ENCODE peak calls at places on chromosome 5, in ten cellular contexts. E is upper lobe of right lung; K is fibroblast of lung; F is CD8-positive, alpha-beta T cell; I is HepG2; N is stomach; G is heart left ventricle; D is ovary; P is tibial artery; T is GM23338. H is an unnamed sample. For H3K4me1, the result is how much of the 10 kb centered on the place peaks cover.

GRCh38 chr5:4275232-4275631 is 679.6 kb downstream of the IRX1 start:
- DNase-seq in E (no peak), K (no peak), F (no peak), I (no peak), N (no peak), G (no peak), D (no peak), P (no peak), T (peak), H (no peak)

GRCh38 chr5:18483386-18483785 is 849.1 kb downstream of the TAF11L14 start:
- DNase-seq in E (no peak), K (no peak), F (no peak), I (no peak), N (no peak), G (no peak), D (no peak), P (no peak), T (peak), H (no peak)

GRCh38 chr5:17302590-17302989 is 85.2 kb downstream of the BASP1 start:
- DNase-seq in E (no peak), K (peak), F (no peak), I (no peak), N (no peak), G (no peak), D (peak), P (peak), T (no peak), H (no peak)

GRCh38 chr5:133757396-133757795 is 145.1 kb upstream of the FSTL4 start:
- DNase-seq in E (no peak), K (no peak), F (no peak), I (no peak), N (no peak), G (no peak), D (no peak), P (no peak), T (peak), H (no peak)

GRCh38 chr5:149338364-149338763 is 6.9 kb upstream of the GRPEL2 start:
- DNase-seq in E (no peak), K (no peak), F (no peak), I (peak), N (no peak), G (no peak), D (no peak), P (no peak), T (no peak), H (no peak)

GRCh38 chr5:82272957-82273356 is 5.2 kb downstream of the RPS23 start:
- DNase-seq in E (no peak), K (no peak), F (no peak), I (no peak), N (no peak), G (no peak), D (no peak), P (no peak), T (peak), H (no peak)

GRCh38 chr5:121189569-121190305 is 661.9 kb upstream of the FTMT start:
- DNase-seq in E (no peak), K (peak), F (no peak), I (no peak), N (no peak), G (no peak), D (no peak), P (no peak), T (no peak), H (no peak)

GRCh38 chr5:82509726-82510125 is 231.6 kb upstream of the RPS23 start:
- DNase-seq in E (no peak), K (no peak), F (no peak), I (no peak), N (no peak), G (no peak), D (no peak), P (no peak), T (peak), H (no peak)

GRCh38 chr5:173919443-173919842 is 31.3 kb downstream of the CPEB4 start:
- DNase-seq in E (no peak), K (no peak), F (no peak), I (peak), N (no peak), G (no peak), D (no peak), P (no peak), T (no peak), H (no peak)

GRCh38 chr5:24535646-24536045 is 109.1 kb downstream of the CDH10 start:
- DNase-seq in E (no peak), K (no peak), F (no peak), I (no peak), N (no peak), G (no peak), D (no peak), P (no peak), T (peak), H (no peak)

GRCh38 chr5:169901896-169902295 is 78.4 kb downstream of the INSYN2B start:
- DNase-seq in E (no peak), K (no peak), F (no peak), I (no peak), N (no peak), G (no peak), D (no peak), P (no peak), T (no peak), H (no peak)

GRCh38 chr5:76219636-76220035 is 136.5 kb downstream of the SV2C start:
- DNase-seq in E (no peak), K (no peak), F (no peak), I (no peak), N (no peak), G (no peak), D (no peak), P (no peak), T (no peak), H (no peak)

GRCh38 chr5:94024101-94024500 is 282.7 kb upstream of the POU5F2 start:
- DNase-seq in E (no peak), K (no peak), F (no peak), I (no peak), N (no peak), G (no peak), D (no peak), P (no peak), T (no peak), H (no peak)

GRCh38 chr5:156155638-156156037 is 171.3 kb upstream of the SGCD start:
- DNase-seq in E (no peak), K (no peak), F (no peak), I (no peak), N (no peak), G (no peak), D (no peak), P (no peak), T (no peak), H (peak)

GRCh38 chr5:43421450-43422133 is 9.4 kb upstream of the CCL28 start:
- DNase-seq in E (no peak), K (no peak), F (no peak), I (no peak), N (no peak), G (no peak), D (no peak), P (no peak), T (no peak), H (no peak)

GRCh38 chr5:90390933-90391332 is 18.6 kb downstream of the CETN3 start:
- DNase-seq in E (no peak), K (no peak), F (no peak), I (no peak), N (no peak), G (no peak), D (no peak), P (no peak), T (peak), H (no peak)

GRCh38 chr5:53364098-53364497 is 116.3 kb upstream of the FST start:
- DNase-seq in E (no peak), K (no peak), F (no peak), I (no peak), N (no peak), G (no peak), D (no peak), P (no peak), T (peak), H (no peak)

GRCh38 chr5:123164019-123164418 is 75.0 kb downstream of the PRDM6 start:
- DNase-seq in E (no peak), K (peak), F (no peak), I (no peak), N (no peak), G (no peak), D (no peak), P (no peak), T (no peak), H (no peak)

GRCh38 chr5:123776761-123777160 is 264.8 kb downstream of the CSNK1G3 start:
- DNase-seq in E (no peak), K (peak), F (no peak), I (no peak), N (no peak), G (no peak), D (no peak), P (no peak), T (no peak), H (no peak)

GRCh38 chr5:171453056-171453725 is 33.7 kb downstream of the FGF18 start:
- DNase-seq in E (no peak), K (no peak), F (no peak), I (no peak), N (no peak), G (no peak), D (no peak), P (no peak), T (peak), H (no peak)
- H3K27ac ChIP-seq in E (no peak), K (no peak), F (no peak), I (no peak), N (no peak), G (no peak), D (no peak), P (no peak), T (no peak), H (no peak)

GRCh38 chr5:111237470-111237869 is 13.3 kb downstream of the CAMK4 start:
- DNase-seq in E (no peak), K (peak), F (no peak), I (no peak), N (no peak), G (no peak), D (no peak), P (no peak), T (no peak), H (no peak)
- H3K4me1 ChIP-seq in E (under half), K (under half), F (half or more), I (under half), N (under half), G (under half), D (under half), P (under half), T (under half), H (under half)

GRCh38 chr5:35822541-35822940 is 34.1 kb upstream of the IL7R start:
- DNase-seq in E (no peak), K (no peak), F (peak), I (no peak), N (no peak), G (no peak), D (no peak), P (no peak), T (no peak), H (no peak)
- H3K4me3 ChIP-seq in E (no peak), K (no peak), F (no peak), I (no peak), N (no peak), G (no peak), D (no peak), P (no peak), T (no peak), H (no peak)

GRCh38 chr5:73748510-73749410 is 122.8 kb downstream of the ARHGEF28 start:
- DNase-seq in E (no peak), K (peak), F (no peak), I (no peak), N (no peak), G (peak), D (peak), P (no peak), T (no peak), H (peak)
- H3K27ac ChIP-seq in E (peak), K (peak), F (no peak), I (no peak), N (peak), G (peak), D (peak), P (peak), T (no peak), H (no peak)

DNA sequence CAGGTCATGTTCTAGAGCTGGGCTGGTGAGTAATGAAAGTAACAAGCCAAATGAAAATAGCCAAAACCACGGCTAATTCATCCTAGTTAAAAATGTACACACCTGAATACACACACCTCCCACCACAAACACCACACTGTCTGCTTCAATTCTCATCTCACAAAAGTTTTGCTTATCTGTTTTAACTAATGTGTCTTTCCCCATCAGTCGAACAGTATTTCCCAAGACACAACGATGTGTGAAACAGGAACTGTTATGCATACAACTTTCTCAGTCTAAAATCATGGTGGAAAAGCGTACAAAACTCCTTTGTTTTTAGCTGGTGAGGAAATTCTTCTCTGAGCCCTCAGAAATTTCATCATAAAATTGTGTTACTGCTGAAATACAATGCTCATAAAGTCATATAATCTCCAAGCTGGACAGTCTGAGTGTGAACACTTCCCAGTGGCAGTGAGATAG is 242.4 kb downstream of the EFNA5 start:
- DNase-seq in E (no peak), K (peak), F (no peak), I (no peak), N (no peak), G (no peak), D (no peak), P (no peak), T (no peak), H (no peak)
- H3K4me1 ChIP-seq in E (under half), K (under half), F (under half), I (under half), N (under half), G (under half), D (under half), P (under half), T (under half), H (under half)

DNA sequence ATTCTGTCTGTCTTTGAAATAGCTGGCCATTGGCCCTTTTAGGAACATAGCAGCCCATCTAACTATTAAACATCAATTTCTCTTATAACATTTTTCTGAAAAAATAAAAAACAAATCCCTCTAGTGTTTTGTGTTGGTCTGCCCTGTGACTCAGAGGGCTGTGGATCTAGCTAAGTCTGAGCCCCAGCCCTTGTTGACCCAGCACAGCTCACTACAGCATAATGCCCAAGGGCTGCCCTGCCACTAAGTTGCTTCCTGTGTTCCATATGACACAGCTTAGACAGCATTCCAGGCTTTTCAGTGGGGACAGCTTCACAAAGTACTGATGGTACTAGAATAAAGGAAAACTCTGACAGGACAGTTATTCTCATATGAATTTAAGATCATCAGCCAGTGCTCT is 136.0 kb downstream of the SCAMP1 start:
- DNase-seq in E (no peak), K (peak), F (no peak), I (peak), N (peak), G (no peak), D (no peak), P (no peak), T (peak), H (no peak)
- H3K4me3 ChIP-seq in E (no peak), K (no peak), F (no peak), I (no peak), N (no peak), G (no peak), D (no peak), P (no peak), T (peak), H (no peak)

H was measured in pancreas.